ENCODE peak calls at places on chromosomes 2 and 18, in eight cellular contexts. W is H1, F is neural progenitor cell, M is K562, X is HCT116, U is GM23338, S is PC-3, I is endothelial cell of umbilical vein. N is an unnamed sample.

GRCh38 chr2:135948642-135949355 is 36.6 kb downstream of the DARS1 start:
- DNase-seq in W (no peak), F (no peak), M (peak), X (peak), U (no peak), S (peak), I (peak), N (peak)

GRCh38 chr2:121771976-121772742 is 16.7 kb downstream of the TSN start:
- DNase-seq in W (no peak), F (no peak), M (no peak), X (no peak), U (no peak), S (no peak), I (peak), N (no peak)

GRCh38 chr2:60633615-60634014 is 80.2 kb upstream of the BCL11A start:
- DNase-seq in W (no peak), F (no peak), M (no peak), X (no peak), U (no peak), S (no peak), I (no peak), N (no peak)

GRCh38 chr2:129181433-129181832 is 798.0 kb upstream of the RAB6C start:
- DNase-seq in W (no peak), F (no peak), M (no peak), X (no peak), U (no peak), S (no peak), I (no peak), N (no peak)

GRCh38 chr18:42157420-42157819 is 202.4 kb downstream of the PIK3C3 start:
- DNase-seq in W (no peak), F (peak), M (no peak), X (no peak), U (no peak), S (no peak), I (no peak), N (no peak)

GRCh38 chr2:185108588-185108987 is 510.3 kb downstream of the ZNF804A start:
- DNase-seq in W (no peak), F (no peak), M (no peak), X (no peak), U (peak), S (no peak), I (no peak), N (no peak)

GRCh38 chr2:48946444-48947048 is 191.0 kb upstream of the LHCGR start:
- DNase-seq in W (no peak), F (peak), M (peak), X (peak), U (peak), S (peak), I (peak), N (peak)

GRCh38 chr18:79950440-79951341 is 762 bp downstream of the SLC66A2 start:
- DNase-seq in W (no peak), F (peak), M (peak), X (no peak), U (peak), S (peak), I (peak), N (peak)

GRCh38 chr2:46847185-46847710 is 68.4 kb downstream of the MCFD2 start:
- DNase-seq in W (no peak), F (no peak), M (no peak), X (no peak), U (no peak), S (peak), I (peak), N (peak)

GRCh38 chr2:62485780-62486765 is 19.9 kb downstream of the TMEM17 start:
- DNase-seq in W (no peak), F (no peak), M (no peak), X (no peak), U (no peak), S (peak), I (no peak), N (no peak)

GRCh38 chr2:189128961-189129360 is 50.6 kb downstream of the COL5A2 start:
- DNase-seq in W (no peak), F (no peak), M (no peak), X (no peak), U (no peak), S (no peak), I (no peak), N (no peak)

GRCh38 chr2:216665240-216665639 is 30.1 kb downstream of the IGFBP5 start:
- DNase-seq in W (no peak), F (peak), M (no peak), X (no peak), U (peak), S (peak), I (no peak), N (peak)

GRCh38 chr2:197200056-197200455 is 110.5 kb downstream of the ANKRD44 start:
- DNase-seq in W (no peak), F (no peak), M (no peak), X (no peak), U (no peak), S (no peak), I (no peak), N (no peak)

GRCh38 chr2:53104263-53104662 is 663.3 kb upstream of the CHAC2 start:
- DNase-seq in W (no peak), F (peak), M (no peak), X (peak), U (peak), S (peak), I (peak), N (peak)

GRCh38 chr2:150618215-150618905 is 130.9 kb upstream of the RND3 start:
- DNase-seq in W (no peak), F (no peak), M (no peak), X (no peak), U (no peak), S (no peak), I (no peak), N (no peak)

GRCh38 chr2:235514627-235515363 is 21.0 kb downstream of the AGAP1 start:
- DNase-seq in W (no peak), F (no peak), M (no peak), X (no peak), U (peak), S (no peak), I (no peak), N (peak)

GRCh38 chr18:79954791-79955190 is 3.3 kb upstream of the SLC66A2 start:
- DNase-seq in W (no peak), F (peak), M (no peak), X (no peak), U (no peak), S (no peak), I (no peak), N (no peak)

GRCh38 chr2:217573565-217573964 is 429.2 kb downstream of the TNS1 start:
- DNase-seq in W (no peak), F (no peak), M (no peak), X (no peak), U (no peak), S (peak), I (no peak), N (peak)

GRCh38 chr2:109402980-109403840 is 210.6 kb downstream of the SEPTIN10 start:
- DNase-seq in W (no peak), F (no peak), M (no peak), X (no peak), U (no peak), S (no peak), I (no peak), N (no peak)

GRCh38 chr2:129744649-129745048 is 234.8 kb upstream of the RAB6C start:
- DNase-seq in W (no peak), F (peak), M (no peak), X (no peak), U (peak), S (no peak), I (no peak), N (peak)

GRCh38 chr2:240856151-240856980 is 12.3 kb upstream of the AGXT start:
- DNase-seq in W (peak), F (peak), M (no peak), X (peak), U (peak), S (no peak), I (no peak), N (no peak)
- TF ChIP-seq CTCF in W (peak), F (peak), M (no peak), X (peak), U (peak), S (peak), I (no peak), N (peak)

DNA sequence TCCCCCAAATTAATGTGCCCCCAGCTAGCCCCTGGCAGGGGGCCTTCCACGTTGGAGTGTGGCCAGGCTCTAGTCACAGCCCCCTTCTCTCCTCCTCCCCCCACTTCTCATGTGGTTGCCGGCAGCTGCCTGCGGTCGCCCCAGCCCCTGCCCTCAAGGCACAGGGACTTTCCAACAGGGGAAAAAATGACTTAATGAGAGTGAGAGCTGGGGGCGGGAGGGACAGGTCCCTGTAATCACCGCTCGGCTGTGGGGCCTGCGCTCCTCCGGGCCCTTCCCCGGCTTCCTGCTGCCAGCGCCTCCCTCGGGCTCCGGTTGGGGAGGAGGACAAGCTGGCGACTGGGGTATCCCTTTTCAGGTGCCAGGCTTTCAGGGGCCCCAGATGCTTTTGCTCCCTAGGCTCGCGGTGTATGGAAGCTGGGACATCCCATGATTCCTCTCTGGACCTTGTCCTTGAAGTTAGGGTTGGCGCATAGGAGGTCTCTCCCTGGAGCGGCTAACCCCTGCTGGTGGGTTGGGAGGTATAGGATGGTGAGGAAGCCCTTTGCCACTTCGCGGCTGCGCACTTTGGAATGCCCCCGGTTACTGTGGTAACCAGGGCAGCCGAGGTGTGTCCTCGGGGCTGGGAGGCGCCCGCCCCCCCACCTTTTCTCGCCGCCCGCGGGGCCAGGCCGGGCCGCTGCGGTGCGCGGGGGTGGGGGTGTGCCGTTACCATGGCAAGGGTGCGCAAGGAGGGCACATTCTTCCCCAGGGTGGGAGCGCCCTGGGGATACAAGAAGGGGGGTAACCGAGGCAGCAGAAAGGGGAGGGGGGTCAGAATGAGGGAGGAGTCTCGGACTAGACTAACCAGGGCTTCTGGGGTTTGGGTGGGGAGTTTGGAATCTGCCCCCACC is 16.1 kb downstream of the WNT10A start:
- DNase-seq in W (peak), F (peak), M (no peak), X (no peak), U (peak), S (peak), I (no peak), N (peak)
- TF ChIP-seq EZH2 in W (peak), F (peak), M (no peak), X (no peak), U (peak), S (no peak), I (peak), N (no peak)

GRCh38 chr2:199705538-199705937 is 145.5 kb downstream of the FTCDNL1 start:
- DNase-seq in W (no peak), F (no peak), M (no peak), X (no peak), U (no peak), S (no peak), I (no peak), N (no peak)

GRCh38 chr2:199710551-199710950 is 140.4 kb downstream of the FTCDNL1 start:
- DNase-seq in W (no peak), F (no peak), M (no peak), X (no peak), U (no peak), S (no peak), I (no peak), N (no peak)

GRCh38 chr2:199703199-199703598 is 147.8 kb downstream of the FTCDNL1 start:
- DNase-seq in W (no peak), F (no peak), M (no peak), X (no peak), U (no peak), S (no peak), I (no peak), N (no peak)

GRCh38 chr2:199707584-199708185 is 143.3 kb downstream of the FTCDNL1 start:
- DNase-seq in W (no peak), F (no peak), M (no peak), X (no peak), U (no peak), S (no peak), I (no peak), N (no peak)

GRCh38 chr2:199704358-199705238 is 146.4 kb downstream of the FTCDNL1 start:
- DNase-seq in W (peak), F (peak), M (peak), X (peak), U (peak), S (peak), I (peak), N (peak)
- TF ChIP-seq CTCF in W (peak), F (peak), M (peak), X (peak), U (peak), S (peak), I (peak), N (peak)

DNA sequence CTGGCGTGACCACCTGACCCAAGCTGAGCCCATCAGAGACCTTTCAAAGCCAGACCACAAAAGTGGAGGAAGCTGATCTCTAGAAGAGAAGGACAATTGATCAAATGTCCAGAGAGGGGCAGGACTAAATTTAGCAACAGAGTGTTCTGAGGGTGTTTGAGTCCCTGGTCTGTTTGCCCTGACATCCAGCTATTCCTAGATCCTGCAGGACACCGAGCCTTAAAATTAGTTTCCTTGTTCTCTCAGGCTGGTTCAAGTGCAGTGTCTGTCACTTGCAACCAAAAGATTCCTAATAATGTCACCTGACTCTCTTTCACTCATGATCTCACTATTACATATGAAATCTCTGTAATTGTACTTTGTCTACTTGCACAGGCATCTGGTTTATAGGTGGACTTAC is 33.0 kb upstream of the NPAS2 start:
- DNase-seq in W (no peak), F (no peak), M (no peak), X (no peak), U (no peak), S (no peak), I (no peak), N (no peak)
- TF ChIP-seq EZH2 in W (no peak), F (no peak), M (no peak), X (no peak), U (no peak), S (no peak), I (no peak), N (no peak)

DNA sequence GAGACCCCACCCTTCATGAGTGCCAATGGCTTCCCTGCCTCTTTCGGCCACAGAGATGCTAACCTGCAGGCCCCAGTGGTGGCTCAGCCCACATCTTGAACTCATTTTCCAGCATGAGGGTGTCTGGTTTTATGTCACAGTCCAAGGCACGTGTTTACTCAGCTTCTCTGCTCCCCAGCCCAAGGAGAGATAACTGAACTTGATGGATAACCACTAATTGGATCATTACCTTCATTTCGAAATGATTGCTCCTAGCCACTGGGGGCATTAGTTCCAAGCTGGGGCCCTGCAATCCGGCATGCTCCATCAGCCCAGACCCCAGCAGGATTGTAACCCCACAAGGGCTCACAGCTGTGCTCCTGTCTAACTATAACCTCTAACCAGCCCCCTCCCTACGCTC is 46.0 kb upstream of the SIX2 start:
- DNase-seq in W (no peak), F (no peak), M (no peak), X (no peak), U (no peak), S (no peak), I (no peak), N (no peak)
- TF ChIP-seq CTCF in W (peak), F (no peak), M (no peak), X (no peak), U (peak), S (no peak), I (no peak), N (no peak)

GRCh38 chr2:73203055-73203681 is 794 bp downstream of the NOTO start:
- DNase-seq in W (no peak), F (peak), M (no peak), X (no peak), U (peak), S (no peak), I (no peak), N (peak)
- TF ChIP-seq EZH2 in W (peak), F (peak), M (no peak), X (no peak), U (peak), S (peak), I (peak), N (peak)

GRCh38 chr2:227191367-227191766 is 26.9 kb downstream of the COL4A3 start:
- DNase-seq in W (no peak), F (peak), M (no peak), X (peak), U (peak), S (peak), I (no peak), N (no peak)
- TF ChIP-seq CTCF in W (peak), F (peak), M (no peak), X (peak), U (peak), S (no peak), I (no peak), N (no peak)

GRCh38 chr2:24402242-24403092 is 42.1 kb upstream of the ITSN2 start:
- DNase-seq in W (no peak), F (no peak), M (no peak), X (no peak), U (no peak), S (no peak), I (no peak), N (no peak)
- TF ChIP-seq EZH2 in W (no peak), F (no peak), M (no peak), X (no peak), U (no peak), S (no peak), I (peak), N (no peak)